ENCODE peak calls at places on chromosomes 6 and 20, in nine cellular contexts. S is cardiac muscle cell, N is tibial artery, J is IMR-90, W is RWPE1, Y is psoas muscle, M is activated B cell treated with CpG ODN at 0.5 μM for 24 hours, R is MM.1S, X is heart left ventricle. D is an unnamed sample.
A peak's percentile ranks its signal among the peaks of the same experiment; 100 is the strongest.

GRCh38 chr6:43367245-43367984 is 2.0 kb downstream of the ZNF318 start:
- DNase-seq in S (no peak), N (no peak), J (peak; percentile 2), W (no peak), Y (no peak), M (no peak), R (no peak), X (no peak), D (peak; percentile 19)

GRCh38 chr6:150546457-150546856 is 53.2 kb upstream of the PLEKHG1 start:
- DNase-seq in S (peak; percentile 11), N (no peak), J (no peak), W (no peak), Y (no peak), M (no peak), R (no peak), X (no peak), D (no peak)

GRCh38 chr6:137489410-137490371 is 4.5 kb downstream of the OLIG3 start:
- DNase-seq in S (no peak), N (no peak), J (no peak), W (no peak), Y (no peak), M (no peak), R (no peak), X (no peak), D (peak; percentile 36)

GRCh38 chr6:103675807-103676406 is 1183.8 kb downstream of the HACE1 start:
- DNase-seq in S (no peak), N (no peak), J (no peak), W (no peak), Y (no peak), M (no peak), R (peak; percentile 7), X (no peak), D (no peak)

GRCh38 chr6:87912102-87912501 is 135.5 kb upstream of the SPACA1 start:
- DNase-seq in S (no peak), N (no peak), J (no peak), W (no peak), Y (no peak), M (no peak), R (no peak), X (no peak), D (no peak)

GRCh38 chr6:146850238-146850896 is 251.6 kb downstream of the ADGB start:
- DNase-seq in S (no peak), N (no peak), J (peak; percentile 93), W (no peak), Y (no peak), M (no peak), R (no peak), X (peak; percentile 31), D (no peak)

GRCh38 chr6:88982720-88983119 is 19.3 kb upstream of the RNGTT start:
- DNase-seq in S (peak; percentile 63), N (peak; percentile 83), J (peak; percentile 79), W (peak; percentile 69), Y (peak; percentile 69), M (no peak), R (peak; percentile 61), X (no peak), D (peak; percentile 56)

GRCh38 chr20:58695084-58695722 is 2.6 kb downstream of the NPEPL1 start:
- DNase-seq in S (peak; percentile 18), N (no peak), J (no peak), W (no peak), Y (no peak), M (no peak), R (no peak), X (no peak), D (no peak)

GRCh38 chr6:70280462-70280861 is 22.4 kb downstream of the COL9A1 start:
- DNase-seq in S (peak; percentile 11), N (no peak), J (no peak), W (no peak), Y (no peak), M (no peak), R (no peak), X (no peak), D (no peak)

GRCh38 chr20:54389872-54390271 is 85.5 kb upstream of the DOK5 start:
- DNase-seq in S (no peak), N (no peak), J (no peak), W (no peak), Y (no peak), M (no peak), R (no peak), X (no peak), D (no peak)

GRCh38 chr20:16083639-16084280 is 489.5 kb downstream of the KIF16B start:
- DNase-seq in S (no peak), N (no peak), J (no peak), W (no peak), Y (no peak), M (no peak), R (no peak), X (no peak), D (no peak)

GRCh38 chr6:139686308-139686707 is 311.9 kb upstream of the CITED2 start:
- DNase-seq in S (no peak), N (peak; percentile 74), J (no peak), W (no peak), Y (peak; percentile 53), M (no peak), R (no peak), X (no peak), D (no peak)

GRCh38 chr6:35084041-35084491 is 57.1 kb downstream of the TCP11 start:
- DNase-seq in S (no peak), N (peak; percentile 17), J (no peak), W (no peak), Y (no peak), M (no peak), R (no peak), X (no peak), D (no peak)

GRCh38 chr6:32182617-32183016 is 1.4 kb downstream of the AGER start:
- DNase-seq in S (no peak), N (no peak), J (no peak), W (no peak), Y (no peak), M (no peak), R (no peak), X (no peak), D (no peak)
- TF ChIP-seq CTCF in S (no peak), N (no peak), J (no peak), W (no peak), Y (no peak), M (no peak), R (no peak), X (no peak), D (no peak)

DNA sequence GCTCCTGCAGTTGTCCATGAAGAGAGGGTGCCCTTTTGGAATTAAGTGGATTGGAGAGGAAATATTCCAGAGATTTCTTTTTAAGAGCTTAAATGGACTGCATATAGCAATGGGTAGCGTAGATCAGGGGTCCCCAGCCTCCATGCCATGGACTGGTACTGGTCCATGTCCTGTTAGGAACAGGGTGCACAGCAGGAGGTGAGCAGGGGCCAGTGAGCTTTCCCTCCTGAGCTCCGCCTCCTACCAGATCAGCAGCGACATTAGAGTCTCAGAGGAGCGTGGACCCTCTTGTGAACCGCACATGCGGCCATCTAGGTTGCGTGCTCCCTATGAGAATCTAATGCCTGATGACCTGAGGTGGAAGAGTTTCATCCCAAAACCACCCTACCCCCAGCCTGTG is 12.3 kb upstream of the KIF25 start:
- DNase-seq in S (no peak), N (no peak), J (no peak), W (no peak), Y (no peak), M (no peak), R (no peak), X (no peak), D (no peak)
- TF ChIP-seq CTCF in S (no peak), N (no peak), J (no peak), W (no peak), Y (no peak), M (no peak), R (no peak), X (no peak), D (no peak)

GRCh38 chr20:2518558-2518957 is 9.8 kb upstream of the ZNF343 start:
- DNase-seq in S (no peak), N (no peak), J (no peak), W (no peak), Y (no peak), M (no peak), R (no peak), X (no peak), D (no peak)

GRCh38 chr20:2519115-2519815 is 10.6 kb upstream of the ZNF343 start:
- DNase-seq in S (no peak), N (no peak), J (peak; percentile 87), W (no peak), Y (no peak), M (no peak), R (no peak), X (no peak), D (no peak)

GRCh38 chr20:2521369-2522305 is 12.9 kb upstream of the ZNF343 start:
- DNase-seq in S (peak; percentile 67), N (no peak), J (peak; percentile 46), W (peak; percentile 42), Y (no peak), M (peak; percentile 42), R (peak; percentile 55), X (no peak), D (peak; percentile 57)

GRCh38 chr20:2518096-2518495 is 9.4 kb upstream of the ZNF343 start:
- DNase-seq in S (no peak), N (no peak), J (no peak), W (no peak), Y (no peak), M (no peak), R (no peak), X (no peak), D (no peak)

DNA sequence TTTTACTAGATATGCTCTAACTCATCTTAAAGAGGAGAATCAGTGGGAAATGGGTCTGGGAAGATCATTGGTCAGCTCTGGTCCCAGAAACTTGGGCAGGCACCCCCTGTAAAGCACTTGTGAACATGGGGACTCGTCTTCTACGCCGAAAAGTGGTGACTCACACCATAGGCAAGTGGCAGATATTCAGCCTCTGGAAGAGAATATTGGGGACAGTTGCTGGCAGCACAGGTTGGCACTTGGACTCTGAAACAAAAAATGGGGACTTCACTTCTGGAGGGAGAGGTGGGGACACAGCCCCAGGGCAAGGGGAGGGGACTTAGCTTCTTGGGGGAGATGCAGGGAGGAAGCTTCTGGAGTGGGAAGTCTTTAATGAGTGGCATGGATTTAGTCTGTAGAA is 11.9 kb upstream of the ZNF343 start:
- DNase-seq in S (no peak), N (no peak), J (no peak), W (no peak), Y (no peak), M (no peak), R (no peak), X (no peak), D (no peak)
- TF ChIP-seq CTCF in S (no peak), N (no peak), J (no peak), W (no peak), Y (no peak), M (no peak), R (no peak), X (no peak), D (no peak)

DNA sequence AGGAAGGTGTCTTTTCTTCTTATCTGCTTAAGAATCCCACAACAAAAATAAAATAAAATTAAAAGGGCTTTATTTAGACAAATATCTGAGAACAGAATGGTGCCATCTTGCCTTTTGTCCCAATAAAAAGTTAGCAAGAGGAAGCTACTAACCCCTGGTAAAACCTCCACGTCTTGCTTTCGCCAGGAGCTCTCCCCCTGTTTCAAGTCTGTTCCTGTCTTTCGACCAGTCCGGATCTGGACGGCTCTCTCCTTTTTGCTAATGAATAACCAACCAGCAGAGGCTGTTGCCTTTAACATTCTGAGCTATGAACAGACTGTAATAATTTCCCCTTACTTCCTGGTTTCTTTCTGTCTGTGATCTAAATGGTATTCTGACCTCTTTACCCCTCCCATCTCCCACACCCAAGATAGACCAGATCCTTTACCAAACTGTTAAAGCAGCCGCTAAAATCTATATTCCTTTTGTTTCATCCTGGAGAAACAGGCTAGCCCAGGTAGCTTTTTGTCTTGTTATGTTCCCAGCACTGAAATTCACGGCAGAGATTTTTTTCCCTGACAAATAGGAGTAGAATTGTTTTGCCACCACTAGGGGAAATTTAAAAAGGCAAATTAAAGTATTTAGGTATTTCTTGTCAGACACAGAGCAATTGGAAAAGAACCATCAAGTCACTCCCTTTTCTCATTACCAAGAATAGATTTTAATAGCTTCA is at the start of gene FRK:
- DNase-seq in S (no peak), N (peak; percentile 34), J (peak; percentile 24), W (peak; percentile 46), Y (no peak), M (no peak), R (peak; percentile 32), X (no peak), D (no peak)
- TF ChIP-seq CTCF in S (peak; percentile 48), N (peak; percentile 53), J (peak; percentile 21), W (no peak), Y (peak; percentile 31), M (no peak), R (peak; percentile 46), X (no peak), D (no peak)